ENCODE peak calls at places on chromosomes 16 and 17, in six cellular contexts. W is T-helper 22 cell, M is T-helper 2 cell, Q is HEK293T, X is GM18507, G is NCI-H2029. I is an unnamed sample.

GRCh38 chr16:89315271-89315670 is 97.8 kb downstream of the ZNF778 start:
- DNase-seq in W (no peak), M (no peak), Q (no peak), X (no peak), G (no peak), I (no peak)

GRCh38 chr17:82152556-82153294 is 54.7 kb upstream of the FASN start:
- DNase-seq in W (no peak), M (no peak), Q (no peak), X (no peak), G (peak; percentile 73), I (no peak)

GRCh38 chr16:50265716-50266336 is 525 bp upstream of the ADCY7 start:
- DNase-seq in W (no peak), M (no peak), Q (no peak), X (no peak), G (no peak), I (no peak)

GRCh38 chr16:12629271-12629670 is 174.4 kb downstream of the CPPED1 start:
- DNase-seq in W (no peak), M (no peak), Q (no peak), X (no peak), G (no peak), I (no peak)

GRCh38 chr17:58271532-58271931 is 9.2 kb downstream of the MPO start:
- DNase-seq in W (no peak), M (no peak), Q (no peak), X (no peak), G (no peak), I (no peak)

GRCh38 chr17:80018917-80019651 is 16.6 kb downstream of the TBC1D16 start:
- DNase-seq in W (no peak), M (no peak), Q (no peak), X (no peak), G (no peak), I (no peak)

GRCh38 chr17:40556884-40557414 is 8.3 kb downstream of the CCR7 start:
- DNase-seq in W (no peak), M (no peak), Q (no peak), X (no peak), G (no peak), I (no peak)

GRCh38 chr16:84823484-84823883 is 3.7 kb downstream of the CRISPLD2 start:
- DNase-seq in W (no peak), M (no peak), Q (no peak), X (no peak), G (no peak), I (no peak)

GRCh38 chr17:61789872-61790271 is 73.5 kb downstream of the BRIP1 start:
- DNase-seq in W (no peak), M (no peak), Q (no peak), X (no peak), G (no peak), I (no peak)

GRCh38 chr17:27396941-27397340 is 59.3 kb upstream of the KSR1 start:
- DNase-seq in W (no peak), M (no peak), Q (no peak), X (no peak), G (no peak), I (no peak)

GRCh38 chr17:45326566-45326965 is 9.7 kb upstream of the MAP3K14 start:
- DNase-seq in W (no peak), M (no peak), Q (no peak), X (no peak), G (no peak), I (no peak)

GRCh38 chr17:27956601-27957445 is 63.7 kb upstream of the LYRM9 start:
- DNase-seq in W (no peak), M (no peak), Q (no peak), X (no peak), G (no peak), I (no peak)

GRCh38 chr17:33049781-33050414 is 58.3 kb downstream of the SPACA3 start:
- DNase-seq in W (no peak), M (peak; percentile 10), Q (peak; percentile 58), X (peak; percentile 35), G (peak; percentile 32), I (peak; percentile 28)

GRCh38 chr16:57051696-57052228 is 40.6 kb upstream of the CPNE2 start:
- DNase-seq in W (no peak), M (no peak), Q (no peak), X (no peak), G (no peak), I (no peak)

I was measured in SK-N-MC.